ENCODE peak calls at places on chromosomes 6 and 20, in six cellular contexts. A, W, J, N, Q and F are unnamed samples.

GRCh38 chr6:21586760-21587181 is 6.8 kb upstream of the SOX4 start:
- DNase-seq in A (no peak), W (peak), J (peak), N (no peak), Q (no peak), F (no peak)

GRCh38 chr6:41182069-41183034 is 18.6 kb downstream of the TREML2 start:
- DNase-seq in A (no peak), W (no peak), J (peak), N (no peak), Q (peak), F (no peak)

GRCh38 chr6:2680264-2680908 is 70.3 kb downstream of the MYLK4 start:
- DNase-seq in A (no peak), W (no peak), J (no peak), N (no peak), Q (no peak), F (no peak)

GRCh38 chr6:107557698-107558097 is 67.8 kb downstream of the SOBP start:
- DNase-seq in A (no peak), W (no peak), J (no peak), N (no peak), Q (no peak), F (no peak)

GRCh38 chr6:170279977-170280688 is 10.7 kb downstream of the DLL1 start:
- DNase-seq in A (peak), W (no peak), J (peak), N (peak), Q (no peak), F (peak)

GRCh38 chr20:49712918-49713778 is 530 bp downstream of the B4GALT5 start:
- DNase-seq in A (peak), W (no peak), J (peak), N (peak), Q (peak), F (no peak)

GRCh38 chr6:153231048-153231635 is 100.1 kb upstream of the RGS17 start:
- DNase-seq in A (peak), W (peak), J (peak), N (no peak), Q (peak), F (peak)

GRCh38 chr6:154683756-154684523 is 49.3 kb upstream of the SCAF8 start:
- DNase-seq in A (no peak), W (no peak), J (peak), N (no peak), Q (peak), F (no peak)

GRCh38 chr20:57417830-57418780 is 26.9 kb downstream of the RBM38 start:
- DNase-seq in A (no peak), W (no peak), J (no peak), N (no peak), Q (no peak), F (no peak)

GRCh38 chr6:135534773-135535380 is 37.3 kb upstream of the AHI1 start:
- DNase-seq in A (no peak), W (no peak), J (no peak), N (no peak), Q (no peak), F (no peak)

GRCh38 chr6:156420172-156420993 is 356.8 kb upstream of the ARID1B start:
- DNase-seq in A (no peak), W (no peak), J (no peak), N (no peak), Q (no peak), F (no peak)

GRCh38 chr20:1700990-1701389 is 43.4 kb upstream of the SIRPG start:
- DNase-seq in A (no peak), W (no peak), J (no peak), N (no peak), Q (no peak), F (no peak)

GRCh38 chr6:36912583-36912982 is 26.8 kb downstream of the C6orf89 start:
- DNase-seq in A (no peak), W (no peak), J (no peak), N (peak), Q (peak), F (no peak)

GRCh38 chr6:36836091-36836770 is 3.0 kb downstream of the CPNE5 start:
- DNase-seq in A (no peak), W (no peak), J (no peak), N (no peak), Q (no peak), F (no peak)

GRCh38 chr6:54282186-54282585 is 26.1 kb upstream of the TINAG start:
- DNase-seq in A (no peak), W (no peak), J (no peak), N (no peak), Q (peak), F (no peak)

GRCh38 chr6:4637691-4638433 is 138.3 kb upstream of the CDYL start:
- DNase-seq in A (no peak), W (no peak), J (no peak), N (no peak), Q (peak), F (no peak)

GRCh38 chr6:90000864-90001731 is 106.8 kb downstream of the GJA10 start:
- DNase-seq in A (no peak), W (no peak), J (no peak), N (no peak), Q (peak), F (no peak)

GRCh38 chr6:3229566-3230274 is 2.3 kb upstream of the TUBB2B start:
- DNase-seq in A (no peak), W (no peak), J (no peak), N (no peak), Q (no peak), F (no peak)

GRCh38 chr6:150881911-150882481 is 16.5 kb downstream of the MTHFD1L start:
- DNase-seq in A (peak), W (no peak), J (no peak), N (peak), Q (peak), F (peak)

GRCh38 chr6:134245041-134245440 is 72.9 kb downstream of the SGK1 start:
- DNase-seq in A (no peak), W (no peak), J (no peak), N (no peak), Q (no peak), F (no peak)

GRCh38 chr6:99709062-99709461 is 102.4 kb downstream of the PRDM13 start:
- DNase-seq in A (no peak), W (no peak), J (no peak), N (no peak), Q (no peak), F (no peak)

GRCh38 chr6:34246563-34247391 is 2.0 kb downstream of the SMIM29 start:
- DNase-seq in A (no peak), W (no peak), J (peak), N (no peak), Q (no peak), F (no peak)

GRCh38 chr6:101779051-101779844 is 385.7 kb downstream of the GRIK2 start:
- DNase-seq in A (no peak), W (no peak), J (no peak), N (no peak), Q (no peak), F (no peak)

GRCh38 chr6:105744815-105745214 is 341.3 kb upstream of the PRDM1 start:
- DNase-seq in A (no peak), W (no peak), J (no peak), N (no peak), Q (no peak), F (no peak)

GRCh38 chr20:62066983-62067433 is 1.3 kb upstream of the TAF4 start:
- DNase-seq in A (peak), W (no peak), J (peak), N (peak), Q (no peak), F (no peak)

GRCh38 chr6:44856495-44856878 is 469.0 kb downstream of the CDC5L start:
- DNase-seq in A (no peak), W (no peak), J (no peak), N (no peak), Q (no peak), F (no peak)

GRCh38 chr6:163897669-163898068 is 483.2 kb downstream of the QKI start:
- DNase-seq in A (no peak), W (no peak), J (no peak), N (no peak), Q (no peak), F (no peak)

GRCh38 chr6:111993342-111993741 is 60.6 kb upstream of the CCN6 start:
- DNase-seq in A (no peak), W (no peak), J (no peak), N (no peak), Q (no peak), F (no peak)

DNA sequence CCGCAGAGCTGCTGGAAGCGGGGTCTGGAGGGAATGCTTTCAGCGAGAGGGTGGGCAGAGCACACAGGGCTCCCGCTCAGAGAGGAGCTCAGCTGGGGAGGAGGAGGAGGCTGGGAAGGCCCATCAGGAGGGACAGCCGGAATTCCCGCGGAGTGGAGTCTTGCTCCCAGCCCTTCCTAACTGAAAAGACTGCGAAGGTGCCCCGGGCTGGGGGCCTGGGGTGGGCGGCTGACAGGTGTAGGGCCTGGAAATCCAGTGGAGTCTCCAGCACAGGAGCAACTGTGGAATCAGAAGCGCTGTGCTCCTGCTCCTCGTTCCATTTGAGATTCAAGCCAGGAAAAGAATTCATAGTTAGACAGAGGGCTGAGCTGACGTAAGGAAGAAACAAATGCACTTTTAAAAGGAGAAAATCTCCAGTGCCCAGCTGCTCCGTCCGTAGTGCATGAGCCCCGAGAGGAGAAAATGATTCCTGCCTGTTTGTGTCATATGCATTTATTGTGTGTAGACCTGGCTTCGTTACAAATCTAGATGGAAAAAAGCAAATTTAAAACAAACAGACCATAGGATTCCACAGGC is 197.6 kb downstream of the SMOC2 start:
- DNase-seq in A (no peak), W (no peak), J (no peak), N (no peak), Q (no peak), F (no peak)
- H3K27ac ChIP-seq in A (peak), W (peak), J (no peak), N (peak), Q (peak), F (peak)

GRCh38 chr6:146928503-146928902 is 275.7 kb upstream of the STXBP5 start:
- DNase-seq in A (no peak), W (no peak), J (no peak), N (no peak), Q (no peak), F (no peak)

GRCh38 chr6:146935489-146935888 is 268.7 kb upstream of the STXBP5 start:
- DNase-seq in A (no peak), W (no peak), J (no peak), N (no peak), Q (no peak), F (no peak)

GRCh38 chr6:146925846-146926245 is 278.4 kb upstream of the STXBP5 start:
- DNase-seq in A (no peak), W (no peak), J (no peak), N (no peak), Q (no peak), F (no peak)

GRCh38 chr6:146931214-146931613 is 273.0 kb upstream of the STXBP5 start:
- DNase-seq in A (no peak), W (no peak), J (no peak), N (no peak), Q (no peak), F (no peak)
- TF ChIP-seq CTCF in A (no peak), W (no peak), J (no peak), N (peak), Q (no peak), F (no peak)

GRCh38 chr6:13730704-13731103 is 19.1 kb upstream of the RANBP9 start:
- DNase-seq in A (no peak), W (no peak), J (no peak), N (no peak), Q (no peak), F (no peak)
- H3K27ac ChIP-seq in A (no peak), W (no peak), J (no peak), N (no peak), Q (peak), F (no peak)

GRCh38 chr6:46655803-46656202 is 3.0 kb downstream of the SLC25A27 start:
- DNase-seq in A (no peak), W (no peak), J (peak), N (no peak), Q (no peak), F (no peak)
- TF ChIP-seq CTCF in A (peak), W (no peak), J (peak), N (peak), Q (no peak), F (no peak)

GRCh38 chr6:30265166-30265565 is 52.0 kb upstream of the TRIM26 start:
- DNase-seq in A (no peak), W (no peak), J (no peak), N (no peak), Q (no peak), F (no peak)
- H3K27ac ChIP-seq in A (no peak), W (no peak), J (no peak), N (no peak), Q (no peak), F (no peak)

DNA sequence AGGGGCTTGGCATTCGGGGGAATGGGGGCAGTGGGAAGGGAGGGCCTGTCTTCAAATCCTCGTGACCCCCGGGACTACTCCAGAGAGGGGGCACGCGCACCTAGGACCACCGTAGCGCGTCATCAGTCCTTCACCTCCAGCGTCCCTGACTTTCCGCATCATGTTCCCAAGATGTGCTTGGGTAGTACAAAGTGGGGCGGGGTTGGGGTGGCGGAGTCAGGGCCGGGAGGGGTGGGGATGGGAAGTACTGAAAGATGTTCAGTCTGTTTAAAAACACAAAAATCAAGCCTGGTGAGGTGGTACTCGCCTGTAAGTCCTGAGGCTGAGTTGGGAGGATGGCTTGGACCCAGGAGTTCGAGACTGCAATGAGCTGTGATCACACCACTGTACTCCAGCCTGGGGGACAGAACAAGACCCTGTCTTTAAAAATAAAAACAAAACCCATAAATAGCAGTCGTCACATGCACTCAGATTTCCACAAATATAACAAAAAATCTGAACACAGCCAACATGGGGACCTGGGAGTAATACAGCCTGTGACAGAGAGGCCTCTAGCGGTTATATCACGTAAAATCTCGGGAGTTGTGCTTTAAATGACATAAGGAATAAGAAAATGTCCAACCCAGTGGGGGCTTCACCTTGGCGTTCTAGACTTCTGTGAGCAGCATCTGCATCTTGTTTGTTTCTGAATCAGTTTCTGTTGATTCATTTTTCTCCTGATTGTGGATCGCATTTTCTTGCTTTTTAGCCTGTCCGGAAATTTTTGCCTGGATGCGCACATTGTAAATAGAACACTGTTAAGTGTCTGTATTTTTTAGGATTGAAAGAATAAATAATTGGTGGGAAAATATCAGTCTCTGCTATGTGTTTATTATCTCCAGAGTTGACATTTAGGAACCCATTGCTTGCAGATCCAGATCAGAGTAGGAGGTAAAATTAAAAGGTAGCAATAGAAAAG is 698 bp upstream of the LRP11 start:
- DNase-seq in A (peak), W (no peak), J (peak), N (no peak), Q (peak), F (peak)
- TF ChIP-seq CTCF in A (peak), W (peak), J (peak), N (peak), Q (peak), F (peak)

GRCh38 chr6:159469449-159469848 is 223.6 kb downstream of the SOD2 start:
- DNase-seq in A (no peak), W (no peak), J (no peak), N (no peak), Q (no peak), F (no peak)

GRCh38 chr6:159473844-159474243 is 219.2 kb downstream of the SOD2 start:
- DNase-seq in A (peak), W (no peak), J (no peak), N (no peak), Q (no peak), F (no peak)

GRCh38 chr6:159470400-159470799 is 222.6 kb downstream of the SOD2 start:
- DNase-seq in A (no peak), W (no peak), J (no peak), N (no peak), Q (no peak), F (no peak)

GRCh38 chr6:159467473-159468041 is 225.5 kb downstream of the SOD2 start:
- DNase-seq in A (no peak), W (no peak), J (no peak), N (no peak), Q (no peak), F (no peak)

GRCh38 chr6:159473435-159473834 is 219.6 kb downstream of the SOD2 start:
- DNase-seq in A (no peak), W (no peak), J (no peak), N (no peak), Q (no peak), F (no peak)
- H3K27ac ChIP-seq in A (peak), W (no peak), J (no peak), N (no peak), Q (no peak), F (no peak)